ENCODE peak calls at places on chromosomes 16 and 17, in seven cellular contexts. One of them, this sample, is unnamed.

GRCh38 chr17:69417545-69418483 is 3.3 kb downstream of the MAP2K6 start:
- DNase-seq in RCC 7860: no peak
- DNase-seq in colonic mucosa: no peak
- DNase-seq in neural crest cell: no peak
- DNase-seq in mesenchymal stem cell: no peak
- DNase-seq in EH: no peak
- DNase-seq in HTR-8/SVneo: no peak
- DNase-seq in this sample: no peak

GRCh38 chr17:7137182-7137943 is 22.7 kb upstream of the ASGR2 start:
- DNase-seq in RCC 7860: no peak
- DNase-seq in colonic mucosa: no peak
- DNase-seq in neural crest cell: no peak
- DNase-seq in mesenchymal stem cell: no peak
- DNase-seq in EH: no peak
- DNase-seq in HTR-8/SVneo: no peak
- DNase-seq in this sample: no peak

GRCh38 chr16:68079616-68080344 is 5.4 kb upstream of the NFATC3 start:
- DNase-seq in RCC 7860: no peak
- DNase-seq in colonic mucosa: peak
- DNase-seq in neural crest cell: no peak
- DNase-seq in mesenchymal stem cell: peak
- DNase-seq in EH: no peak
- DNase-seq in HTR-8/SVneo: no peak
- DNase-seq in this sample: no peak

GRCh38 chr17:47267354-47267828 is 13.8 kb downstream of the ITGB3 start:
- DNase-seq in RCC 7860: peak
- DNase-seq in colonic mucosa: no peak
- DNase-seq in neural crest cell: no peak
- DNase-seq in mesenchymal stem cell: peak
- DNase-seq in EH: peak
- DNase-seq in HTR-8/SVneo: peak
- DNase-seq in this sample: no peak

GRCh38 chr16:79599837-79600635 is 501 bp downstream of the MAF start:
- DNase-seq in RCC 7860: peak
- DNase-seq in colonic mucosa: peak
- DNase-seq in neural crest cell: peak
- DNase-seq in mesenchymal stem cell: peak
- DNase-seq in EH: peak
- DNase-seq in HTR-8/SVneo: no peak
- DNase-seq in this sample: no peak

GRCh38 chr17:83035722-83036121 is 43.7 kb upstream of the METRNL start:
- DNase-seq in RCC 7860: no peak
- DNase-seq in colonic mucosa: no peak
- DNase-seq in neural crest cell: no peak
- DNase-seq in mesenchymal stem cell: no peak
- DNase-seq in EH: no peak
- DNase-seq in HTR-8/SVneo: no peak
- DNase-seq in this sample: no peak

GRCh38 chr17:64497565-64498035 is 746 bp upstream of the POLG2 start:
- DNase-seq in RCC 7860: no peak
- DNase-seq in colonic mucosa: no peak
- DNase-seq in neural crest cell: no peak
- DNase-seq in mesenchymal stem cell: no peak
- DNase-seq in EH: no peak
- DNase-seq in HTR-8/SVneo: no peak
- DNase-seq in this sample: no peak

GRCh38 chr16:1991588-1992474 is 2.1 kb downstream of the SYNGR3 start:
- DNase-seq in RCC 7860: no peak
- DNase-seq in colonic mucosa: peak
- DNase-seq in neural crest cell: peak
- DNase-seq in mesenchymal stem cell: peak
- DNase-seq in EH: peak
- DNase-seq in HTR-8/SVneo: no peak
- DNase-seq in this sample: peak

GRCh38 chr16:57132470-57132869 is 40.1 kb downstream of the CPNE2 start:
- DNase-seq in RCC 7860: no peak
- DNase-seq in colonic mucosa: peak
- DNase-seq in neural crest cell: no peak
- DNase-seq in mesenchymal stem cell: no peak
- DNase-seq in EH: no peak
- DNase-seq in HTR-8/SVneo: no peak
- DNase-seq in this sample: no peak

GRCh38 chr17:74639704-74640142 is 16.2 kb upstream of the CD300E start:
- DNase-seq in RCC 7860: no peak
- DNase-seq in colonic mucosa: no peak
- DNase-seq in neural crest cell: no peak
- DNase-seq in mesenchymal stem cell: no peak
- DNase-seq in EH: no peak
- DNase-seq in HTR-8/SVneo: no peak
- DNase-seq in this sample: no peak

GRCh38 chr16:26569793-26570192 is 496.9 kb upstream of the C16orf82 start:
- DNase-seq in RCC 7860: no peak
- DNase-seq in colonic mucosa: no peak
- DNase-seq in neural crest cell: peak
- DNase-seq in mesenchymal stem cell: no peak
- DNase-seq in EH: no peak
- DNase-seq in HTR-8/SVneo: peak
- DNase-seq in this sample: peak

GRCh38 chr16:31118223-31119155 is 1.0 kb downstream of the KAT8 start:
- DNase-seq in RCC 7860: peak
- DNase-seq in colonic mucosa: no peak
- DNase-seq in neural crest cell: no peak
- DNase-seq in mesenchymal stem cell: peak
- DNase-seq in EH: peak
- DNase-seq in HTR-8/SVneo: no peak
- DNase-seq in this sample: no peak

This sample was measured in retina.